ENCODE peak calls at places on chromosome X, in ten cellular contexts. X is spleen, P is IMR-90, L is breast epithelium, F is tibial nerve, S is HCT116, W is K562, D is upper lobe of left lung, U is testis, R is esophagus muscularis mucosa. Z is an unnamed sample.

GRCh38 chrX:52420824-52421443 is 52.1 kb downstream of the XAGE2 start:
- DNase-seq in X (no peak), P (peak; percentile 55), L (no peak), F (no peak), S (no peak), W (no peak), D (peak; percentile 26), U (no peak), R (no peak), Z (no peak)

GRCh38 chrX:10051866-10052265 is 84.7 kb downstream of the CLDN34 start:
- DNase-seq in X (no peak), P (no peak), L (peak; percentile 49), F (no peak), S (no peak), W (no peak), D (no peak), U (no peak), R (no peak), Z (no peak)

GRCh38 chrX:7586126-7586525 is 256.8 kb upstream of the VCX start:
- DNase-seq in X (no peak), P (peak; percentile 35), L (no peak), F (no peak), S (no peak), W (peak; percentile 2), D (no peak), U (no peak), R (no peak), Z (no peak)

GRCh38 chrX:26586570-26586969 is 370.6 kb downstream of the MAGEB5 start:
- DNase-seq in X (no peak), P (no peak), L (no peak), F (no peak), S (no peak), W (no peak), D (no peak), U (no peak), R (no peak), Z (no peak)

GRCh38 chrX:103488332-103488731 is 31.0 kb downstream of the RAB40A start:
- DNase-seq in X (no peak), P (no peak), L (no peak), F (no peak), S (peak; percentile 6), W (no peak), D (no peak), U (no peak), R (no peak), Z (no peak)

GRCh38 chrX:148337873-148338272 is 162.5 kb upstream of the AFF2 start:
- DNase-seq in X (no peak), P (no peak), L (no peak), F (no peak), S (no peak), W (no peak), D (no peak), U (no peak), R (no peak), Z (no peak)

GRCh38 chrX:141814213-141814857 is 23.8 kb upstream of the MAGEC3 start:
- DNase-seq in X (no peak), P (no peak), L (no peak), F (no peak), S (no peak), W (no peak), D (peak; percentile 59), U (no peak), R (no peak), Z (no peak)

GRCh38 chrX:135596495-135596894 is 76.0 kb downstream of the INTS6L start:
- DNase-seq in X (peak; percentile 77), P (peak; percentile 16), L (no peak), F (no peak), S (peak; percentile 38), W (peak; percentile 77), D (no peak), U (peak; percentile 58), R (no peak), Z (peak; percentile 7)

GRCh38 chrX:149611619-149612018 is 16.5 kb upstream of the HSFX2 start:
- DNase-seq in X (no peak), P (no peak), L (no peak), F (no peak), S (no peak), W (no peak), D (no peak), U (no peak), R (no peak), Z (no peak)

GRCh38 chrX:19846995-19847790 is 40.2 kb downstream of the SH3KBP1 start:
- DNase-seq in X (no peak), P (peak; percentile 89), L (no peak), F (peak; percentile 16), S (no peak), W (peak; percentile 57), D (peak; percentile 58), U (peak; percentile 16), R (no peak), Z (peak; percentile 30)

GRCh38 chrX:10620121-10620699 is at the start of gene MID1:
- DNase-seq in X (peak; percentile 71), P (peak; percentile 80), L (peak; percentile 54), F (peak; percentile 59), S (peak; percentile 55), W (no peak), D (peak; percentile 76), U (peak; percentile 90), R (no peak), Z (peak; percentile 79)

GRCh38 chrX:130682990-130683389 is 220.0 kb downstream of the ENOX2 start:
- DNase-seq in X (no peak), P (peak; percentile 59), L (no peak), F (no peak), S (no peak), W (no peak), D (no peak), U (no peak), R (no peak), Z (no peak)

GRCh38 chrX:10932842-10933440 is 178.2 kb upstream of the HCCS start:
- DNase-seq in X (no peak), P (peak; percentile 41), L (no peak), F (no peak), S (no peak), W (no peak), D (no peak), U (no peak), R (no peak), Z (no peak)

GRCh38 chrX:140508958-140509357 is 4.1 kb upstream of the SOX3 start:
- DNase-seq in X (no peak), P (no peak), L (no peak), F (no peak), S (no peak), W (no peak), D (no peak), U (no peak), R (no peak), Z (no peak)

GRCh38 chrX:33725556-33726232 is 406.4 kb downstream of the FAM47A start:
- DNase-seq in X (no peak), P (no peak), L (no peak), F (no peak), S (no peak), W (no peak), D (peak; percentile 40), U (peak; percentile 14), R (no peak), Z (peak; percentile 68)

DNA sequence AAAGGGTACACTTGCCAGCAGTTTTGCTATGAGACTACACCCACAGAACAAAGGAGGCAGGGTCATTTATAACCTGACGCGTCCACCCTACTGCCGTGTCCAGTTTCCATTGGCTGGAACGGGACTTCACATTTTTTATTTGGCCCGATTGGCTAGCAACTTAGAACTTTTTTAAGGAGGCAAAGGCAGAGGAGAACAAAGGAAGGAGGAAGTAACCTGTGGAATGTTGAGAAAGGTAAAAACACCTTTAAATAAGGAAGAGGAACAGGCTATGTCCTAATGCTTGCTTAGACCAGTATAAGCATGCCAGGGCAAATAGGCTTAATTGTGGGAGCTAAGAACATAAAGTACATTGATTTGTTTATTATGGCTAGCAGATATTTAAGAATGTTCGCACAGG is 18.7 kb downstream of the KDM6A start:
- DNase-seq in X (no peak), P (no peak), L (no peak), F (no peak), S (no peak), W (no peak), D (no peak), U (no peak), R (no peak), Z (no peak)
- TF ChIP-seq POLR2A in X (no peak), P (no peak), L (no peak), F (no peak), S (no peak), W (no peak), D (no peak), U (no peak), R (no peak), Z (no peak)

DNA sequence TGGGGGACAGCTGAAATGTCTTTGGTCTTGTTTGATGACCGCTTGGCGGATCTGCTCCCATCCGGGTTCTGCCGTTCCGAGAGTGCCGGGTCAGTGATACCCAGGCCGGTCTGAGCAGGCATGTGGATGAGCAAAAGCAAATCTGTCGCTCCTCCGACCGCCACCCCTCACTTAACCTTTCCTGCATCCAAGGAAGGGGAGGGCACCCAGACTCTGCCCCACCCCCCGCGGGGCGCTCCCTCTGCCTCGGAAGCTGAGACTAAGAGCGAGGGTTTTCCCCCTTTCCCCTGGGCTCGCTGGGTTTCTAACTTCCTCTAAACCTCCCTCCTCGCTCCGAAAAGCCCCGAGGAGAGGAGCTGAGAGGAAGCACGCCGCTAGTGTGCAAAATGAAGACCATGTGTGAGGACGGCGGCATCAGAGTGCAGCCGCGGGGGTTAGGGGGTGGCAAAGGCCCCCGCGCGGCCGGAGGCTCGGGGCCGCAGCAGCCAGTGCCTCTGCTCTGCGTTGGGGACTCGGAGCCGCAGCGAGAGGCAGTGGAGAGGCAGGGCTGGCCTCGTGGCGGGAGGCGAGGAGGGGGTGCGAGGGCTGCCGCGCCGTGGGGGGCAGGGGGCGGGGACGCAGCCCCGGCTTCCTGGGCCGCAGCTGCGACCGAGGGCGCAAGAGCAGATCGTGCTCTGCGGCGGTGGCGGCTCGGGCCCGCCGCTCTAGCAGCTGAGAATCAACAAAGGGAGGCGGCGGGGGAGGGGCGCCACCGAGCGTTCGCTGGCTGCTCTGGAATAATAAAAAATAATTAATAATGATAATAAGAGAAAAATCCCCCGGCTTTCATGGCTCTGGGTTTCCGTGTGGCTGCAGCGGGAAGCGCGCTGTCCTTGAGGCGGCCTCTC is 55.8 kb upstream of the BCOR start:
- DNase-seq in X (peak; percentile 88), P (no peak), L (no peak), F (no peak), S (no peak), W (peak; percentile 75), D (peak; percentile 77), U (no peak), R (no peak), Z (peak; percentile 55)
- H3K27me3 ChIP-seq in X (peaks cover 97% of the 10 kb centered on the region), P (peaks cover 16% of the 10 kb centered on the region), L (peaks cover 99% of the 10 kb centered on the region), F (peaks cover 61% of the 10 kb centered on the region), S (no peaks in the 10 kb centered on the region), W (no peaks in the 10 kb centered on the region), D (no peaks in the 10 kb centered on the region), U (no peaks in the 10 kb centered on the region), R (no peaks in the 10 kb centered on the region), Z (no peaks in the 10 kb centered on the region)

GRCh38 chrX:40158036-40158706 is 60.4 kb upstream of the BCOR start:
- DNase-seq in X (peak; percentile 86), P (peak; percentile 17), L (no peak), F (no peak), S (no peak), W (no peak), D (no peak), U (no peak), R (no peak), Z (peak; percentile 39)
- TF ChIP-seq POLR2A in X (no peak), P (no peak), L (no peak), F (no peak), S (no peak), W (no peak), D (peak; percentile 47), U (no peak), R (no peak), Z (peak; percentile 44)

DNA sequence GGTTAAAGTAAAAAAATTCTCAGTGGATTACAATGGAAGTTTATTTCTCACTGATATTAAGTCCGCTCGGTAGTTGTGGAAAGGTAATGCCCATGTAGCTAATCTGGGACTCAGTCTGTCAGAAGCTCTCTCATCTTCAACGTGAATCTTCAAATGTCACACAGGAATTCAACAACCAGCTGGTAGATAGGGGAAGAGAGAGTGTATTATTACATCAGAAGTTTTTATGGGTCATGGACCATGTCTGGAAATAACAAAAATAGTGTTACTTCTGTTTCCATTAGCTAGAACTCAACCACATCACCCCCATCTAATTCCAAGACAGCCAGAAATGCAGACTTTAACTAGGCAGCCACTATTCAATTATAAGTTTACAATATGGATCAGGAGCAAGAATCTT is 506.1 kb upstream of the HTR2C start:
- DNase-seq in X (no peak), P (no peak), L (no peak), F (no peak), S (no peak), W (no peak), D (no peak), U (no peak), R (no peak), Z (no peak)
- H3K27me3 ChIP-seq in X (no peaks in the 10 kb centered on the region), P (no peaks in the 10 kb centered on the region), L (peaks cover 11% of the 10 kb centered on the region), F (peaks cover 14% of the 10 kb centered on the region), S (no peaks in the 10 kb centered on the region), W (no peaks in the 10 kb centered on the region), D (no peaks in the 10 kb centered on the region), U (no peaks in the 10 kb centered on the region), R (no peaks in the 10 kb centered on the region), Z (no peaks in the 10 kb centered on the region)

Z was measured in thyroid gland.